ENCODE peak calls at places on chromosomes 12 and 14, in eight cellular contexts. Q, G, J, L, X, M, F and T are unnamed samples. For H3K4me1, the result is how much of the 10 kb centered on the place peaks cover.

GRCh38 chr12:105554856-105555255 is 224.4 kb downstream of the C12orf75 start:
- DNase-seq in J (no peak), M (no peak), G (no peak), L (no peak), Q (no peak), F (no peak), X (no peak), T (no peak)

GRCh38 chr12:98856897-98857540 is 211.9 kb downstream of the APAF1 start:
- DNase-seq in J (no peak), F (no peak), G (no peak), L (peak), M (peak), X (no peak), Q (peak), T (peak)

GRCh38 chr12:82880442-82880901 is 193.8 kb downstream of the TMTC2 start:
- DNase-seq in F (no peak), G (no peak), L (peak), J (peak), Q (peak), X (no peak), M (no peak), T (no peak)

GRCh38 chr14:32537166-32537565 is 208.1 kb downstream of the AKAP6 start:
- DNase-seq in X (no peak), Q (no peak), M (no peak), F (no peak), J (no peak), G (no peak), L (no peak), T (no peak)

GRCh38 chr14:98634043-98634820 is 637.8 kb downstream of the BCL11B start:
- DNase-seq in L (no peak), Q (no peak), J (no peak), X (no peak), M (no peak), G (no peak), F (no peak), T (no peak)

GRCh38 chr14:32473476-32473875 is 144.4 kb downstream of the AKAP6 start:
- DNase-seq in X (no peak), L (peak), J (no peak), F (peak), G (peak), M (peak), Q (peak), T (no peak)

GRCh38 chr14:33642080-33642479 is 308.8 kb downstream of the EGLN3 start:
- DNase-seq in G (no peak), X (no peak), Q (no peak), F (no peak), L (no peak), J (no peak), M (no peak), T (no peak)

GRCh38 chr12:117339104-117339503 is 22.3 kb downstream of the NOS1 start:
- DNase-seq in M (peak), X (no peak), Q (no peak), F (no peak), J (no peak), G (no peak), L (no peak), T (no peak)

GRCh38 chr12:91492648-91493047 is 310.0 kb upstream of the DCN start:
- DNase-seq in F (peak), J (no peak), M (no peak), X (no peak), Q (no peak), G (no peak), L (no peak), T (no peak)

GRCh38 chr14:91228112-91229004 is 16.1 kb downstream of the GPR68 start:
- DNase-seq in J (peak), F (no peak), Q (peak), G (peak), M (peak), X (peak), L (peak), T (no peak)

GRCh38 chr14:103456167-103456835 is 66.3 kb downstream of the CKB start:
- DNase-seq in L (peak), J (peak), X (peak), Q (peak), F (no peak), G (peak), M (no peak), T (no peak)

GRCh38 chr12:80858356-80858755 is 79.4 kb downstream of the LIN7A start:
- DNase-seq in Q (peak), G (peak), L (peak), J (no peak), F (no peak), X (no peak), M (no peak), T (no peak)

GRCh38 chr14:79699206-79699605 is 512.1 kb downstream of the DIO2 start:
- DNase-seq in F (no peak), J (no peak), G (no peak), Q (no peak), M (no peak), X (no peak), L (no peak), T (no peak)

GRCh38 chr12:132275110-132275531 is 54.3 kb downstream of the GALNT9 start:
- DNase-seq in G (peak), J (peak), X (no peak), Q (peak), F (peak), L (peak), M (peak), T (peak)

GRCh38 chr12:44465139-44465538 is 411.0 kb downstream of the NELL2 start:
- DNase-seq in L (no peak), G (no peak), X (no peak), Q (no peak), J (no peak), M (peak), F (no peak), T (no peak)

GRCh38 chr14:100872241-100872640 is 31.3 kb downstream of the RTL1 start:
- DNase-seq in J (peak), Q (peak), G (peak), X (no peak), F (no peak), L (peak), M (no peak), T (no peak)

GRCh38 chr12:69189378-69189978 is 49.9 kb upstream of the CPSF6 start:
- DNase-seq in M (peak), L (no peak), J (no peak), G (no peak), X (no peak), F (no peak), Q (no peak), T (no peak)

GRCh38 chr14:69711471-69712216 is 55.3 kb upstream of the SRSF5 start:
- DNase-seq in F (no peak), M (no peak), Q (no peak), L (no peak), J (no peak), G (no peak), X (no peak), T (no peak)

DNA sequence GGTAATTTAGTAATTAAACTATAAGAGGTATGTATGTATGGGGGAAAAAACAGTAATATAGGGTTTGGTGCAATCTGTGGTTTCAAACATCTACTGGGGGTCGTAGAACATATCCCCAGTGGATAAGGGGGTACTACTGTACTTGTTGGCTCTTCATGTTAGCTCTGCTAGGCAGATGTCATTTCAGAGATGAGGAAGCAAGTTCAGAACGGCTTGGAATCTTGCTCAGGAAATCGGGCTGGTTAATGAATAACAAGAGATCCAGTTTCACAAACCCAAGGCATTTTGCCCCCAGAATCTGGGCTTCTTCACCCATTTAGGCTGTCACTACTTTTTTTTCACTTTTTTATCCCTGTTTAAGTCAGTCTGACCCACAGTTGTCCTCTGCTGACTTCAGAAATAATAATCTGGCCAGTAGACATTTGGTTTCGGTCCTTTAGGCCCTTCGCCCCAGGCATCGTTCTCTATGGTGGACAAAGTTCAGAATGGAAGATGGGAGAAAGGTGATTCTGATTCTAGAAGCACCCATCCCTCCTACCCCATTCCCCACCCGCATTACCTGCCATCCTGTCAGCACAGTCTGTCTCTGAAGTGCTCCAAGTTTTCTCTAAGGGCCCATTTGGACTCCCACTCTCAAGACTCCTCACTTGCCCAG is 4.5 kb downstream of the SUOX start:
- DNase-seq in G (no peak), F (peak), M (no peak), Q (no peak), J (no peak), X (no peak), L (no peak), T (no peak)
- H3K9ac ChIP-seq in G (no peak), F (no peak), M (no peak), Q (no peak), J (no peak), X (no peak), L (no peak), T (no peak)

GRCh38 chr12:6076776-6077700 is 47.4 kb downstream of the VWF start:
- DNase-seq in X (no peak), J (no peak), M (no peak), L (no peak), G (no peak), Q (no peak), F (no peak), T (no peak)
- H3K4me1 ChIP-seq in X (under half), J (under half), M (under half), L (under half), G (under half), Q (under half), F (under half), T (under half)

GRCh38 chr12:49260165-49260564 is 4.7 kb upstream of the TUBA1C start:
- DNase-seq in J (peak), X (no peak), F (no peak), Q (peak), G (peak), M (peak), L (peak), T (no peak)

GRCh38 chr12:49263400-49263763 is 1.5 kb upstream of the TUBA1C start:
- DNase-seq in Q (no peak), X (no peak), G (no peak), L (no peak), F (no peak), J (no peak), M (no peak), T (no peak)

GRCh38 chr12:49259452-49259851 is 5.4 kb upstream of the TUBA1C start:
- DNase-seq in F (no peak), G (no peak), J (no peak), M (no peak), L (no peak), X (no peak), Q (no peak), T (no peak)

GRCh38 chr12:49261726-49262125 is 3.2 kb upstream of the TUBA1C start:
- DNase-seq in X (no peak), F (no peak), Q (no peak), L (peak), M (no peak), J (peak), G (peak), T (no peak)

GRCh38 chr12:49260831-49261363 is 4.0 kb upstream of the TUBA1C start:
- DNase-seq in G (no peak), Q (no peak), J (no peak), L (no peak), F (no peak), M (no peak), X (no peak), T (no peak)
- H3K9ac ChIP-seq in G (no peak), Q (no peak), J (peak), L (no peak), F (no peak), M (peak), X (peak), T (no peak)

GRCh38 chr12:123120452-123121166 is 30.3 kb downstream of the PITPNM2 start:
- DNase-seq in J (no peak), L (no peak), X (no peak), Q (no peak), G (peak), F (no peak), M (peak), T (no peak)
- H3K4me1 ChIP-seq in J (under half), L (under half), X (under half), Q (under half), G (under half), F (under half), M (under half), T (under half)

DNA sequence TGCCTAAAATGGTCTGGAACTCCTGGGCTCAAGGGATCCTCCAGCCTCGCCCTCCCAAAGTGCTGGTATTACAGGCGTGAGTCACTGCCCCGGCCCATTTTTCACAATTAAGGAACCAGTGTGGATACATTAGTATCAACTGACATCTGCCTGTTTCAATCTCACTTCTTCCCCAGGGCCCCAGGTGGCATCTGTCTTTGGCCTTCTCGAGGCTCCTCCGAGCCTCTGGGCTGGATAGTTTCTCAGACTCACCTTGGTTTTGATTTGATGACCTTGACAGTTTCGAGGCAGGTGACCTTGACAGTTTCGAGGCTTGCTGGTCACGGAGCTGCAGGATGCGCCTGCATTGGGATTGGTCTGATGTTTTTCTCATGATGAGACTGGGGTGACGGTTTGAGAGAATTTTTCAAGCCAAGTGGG is 41.0 kb upstream of the NCOR2 start:
- DNase-seq in Q (no peak), F (no peak), X (no peak), J (no peak), M (peak), G (no peak), L (peak), T (no peak)
- H3K9ac ChIP-seq in Q (no peak), F (peak), X (no peak), J (no peak), M (peak), G (no peak), L (no peak), T (no peak)